ENCODE peak calls at places on chromosomes 5 and 9, in ten cellular contexts. O, K, C, Z, W, U, M, H, I and B are unnamed samples.

GRCh38 chr9:82423700-82424099 is 435.1 kb downstream of the SPATA31D1 start:
- DNase-seq in O (no peak), K (no peak), C (no peak), Z (no peak), W (no peak), U (no peak), M (no peak), H (no peak), I (no peak), B (no peak)

GRCh38 chr9:37978983-37979382 is 75.1 kb upstream of the SLC25A51 start:
- DNase-seq in O (no peak), K (peak; percentile 34), C (peak; percentile 21), Z (no peak), W (no peak), U (no peak), M (no peak), H (no peak), I (no peak), B (no peak)

GRCh38 chr5:95928724-95929253 is 32.9 kb downstream of the ELL2 start:
- DNase-seq in O (no peak), K (no peak), C (no peak), Z (no peak), W (no peak), U (no peak), M (no peak), H (no peak), I (no peak), B (no peak)

GRCh38 chr9:75039006-75039405 is 10.9 kb upstream of the CARNMT1 start:
- DNase-seq in O (no peak), K (no peak), C (no peak), Z (peak; percentile 83), W (no peak), U (no peak), M (no peak), H (no peak), I (no peak), B (no peak)

GRCh38 chr9:105171589-105171988 is 72.9 kb upstream of the SLC44A1 start:
- DNase-seq in O (no peak), K (no peak), C (no peak), Z (no peak), W (peak; percentile 59), U (no peak), M (no peak), H (no peak), I (no peak), B (no peak)

GRCh38 chr9:89079421-89079820 is 88.2 kb downstream of the S1PR3 start:
- DNase-seq in O (no peak), K (no peak), C (no peak), Z (no peak), W (no peak), U (no peak), M (no peak), H (no peak), I (no peak), B (no peak)

GRCh38 chr5:122701640-122702523 is 73.0 kb upstream of the SNX2 start:
- DNase-seq in O (no peak), K (no peak), C (no peak), Z (no peak), W (peak; percentile 64), U (no peak), M (no peak), H (peak; percentile 66), I (no peak), B (no peak)

GRCh38 chr5:66933066-66933465 is 263.5 kb downstream of the CD180 start:
- DNase-seq in O (no peak), K (no peak), C (no peak), Z (peak; percentile 13), W (no peak), U (no peak), M (no peak), H (no peak), I (no peak), B (no peak)

GRCh38 chr5:69415584-69415958 is 655 bp downstream of the MARVELD2 start:
- DNase-seq in O (no peak), K (no peak), C (no peak), Z (no peak), W (peak; percentile 53), U (no peak), M (no peak), H (peak; percentile 25), I (peak; percentile 34), B (no peak)

GRCh38 chr5:74631088-74631960 is 9.2 kb downstream of the ENC1 start:
- DNase-seq in O (no peak), K (no peak), C (no peak), Z (peak; percentile 40), W (peak; percentile 95), U (no peak), M (no peak), H (peak; percentile 53), I (no peak), B (no peak)

GRCh38 chr5:98771389-98772109 is 1.9 kb upstream of the RGMB start:
- DNase-seq in O (peak; percentile 46), K (no peak), C (no peak), Z (peak; percentile 93), W (peak; percentile 89), U (peak; percentile 94), M (peak; percentile 42), H (peak; percentile 81), I (peak; percentile 89), B (peak; percentile 72)

GRCh38 chr5:88656196-88656935 is 226.6 kb downstream of the MEF2C start:
- DNase-seq in O (no peak), K (no peak), C (no peak), Z (no peak), W (no peak), U (no peak), M (no peak), H (no peak), I (no peak), B (no peak)

GRCh38 chr5:82619097-82619496 is 340.9 kb upstream of the RPS23 start:
- DNase-seq in O (no peak), K (no peak), C (no peak), Z (no peak), W (no peak), U (no peak), M (no peak), H (no peak), I (no peak), B (no peak)